ENCODE peak calls at places on chromosome 4, in five cellular contexts. N is HS-5, P is Calu3, Q is psoas muscle, J is H7. O is an unnamed sample.

GRCh38 chr4:165299399-165300060 is 27.9 kb upstream of the MSMO1 start:
- DNase-seq in J (no peak), Q (no peak), P (no peak), N (no peak), O (no peak)

GRCh38 chr4:183098080-183098722 is 856 bp upstream of the WWC2 start:
- DNase-seq in Q (peak), J (peak), N (no peak), P (peak), O (no peak)

GRCh38 chr4:183008492-183008891 is 90.6 kb upstream of the WWC2 start:
- DNase-seq in Q (no peak), N (no peak), J (peak), P (no peak), O (no peak)

GRCh38 chr4:170398228-170398627 is 308.5 kb upstream of the AADAT start:
- DNase-seq in P (no peak), N (no peak), Q (no peak), J (no peak), O (no peak)

GRCh38 chr4:27366424-27366823 is 505.8 kb downstream of the STIM2 start:
- DNase-seq in P (no peak), Q (no peak), N (peak), J (no peak), O (no peak)

GRCh38 chr4:36209941-36210663 is 34.2 kb downstream of the ARAP2 start:
- DNase-seq in J (no peak), Q (no peak), N (no peak), P (no peak), O (no peak)

GRCh38 chr4:122548452-122548851 is 72.4 kb downstream of the IL21 start:
- DNase-seq in J (no peak), N (no peak), P (no peak), Q (no peak), O (no peak)

GRCh38 chr4:132114885-132115284 is 1034.2 kb upstream of the PCDH10 start:
- DNase-seq in N (no peak), J (no peak), Q (no peak), P (no peak), O (no peak)

GRCh38 chr4:183987987-183988392 is 82.9 kb downstream of the STOX2 start:
- DNase-seq in J (peak), Q (peak), N (peak), P (peak), O (peak)

GRCh38 chr4:52588097-52588496 is 71.0 kb downstream of the USP46 start:
- DNase-seq in J (peak), P (peak), Q (no peak), N (no peak), O (peak)

GRCh38 chr4:139735381-139736256 is 70.0 kb downstream of the MGST2 start:
- DNase-seq in P (no peak), N (no peak), Q (peak), J (peak), O (peak)

GRCh38 chr4:76854858-76855257 is 43.1 kb downstream of the SOWAHB start:
- DNase-seq in J (no peak), N (no peak), P (no peak), Q (no peak), O (no peak)

GRCh38 chr4:73252001-73252400 is 6.6 kb downstream of the ANKRD17 start:
- DNase-seq in J (no peak), P (no peak), N (no peak), Q (no peak), O (no peak)

GRCh38 chr4:141425124-141425523 is 204.4 kb downstream of the ZNF330 start:
- DNase-seq in J (no peak), N (peak), P (no peak), Q (no peak), O (no peak)

GRCh38 chr4:37682701-37683401 is 3.3 kb downstream of the RELL1 start:
- DNase-seq in P (no peak), Q (no peak), N (no peak), J (no peak), O (peak)

GRCh38 chr4:149999485-150000074 is 78.7 kb upstream of the DCLK2 start:
- DNase-seq in Q (no peak), J (peak), N (no peak), P (peak), O (peak)

GRCh38 chr4:173014113-173014558 is 154.5 kb upstream of the GALNT7 start:
- DNase-seq in Q (no peak), J (peak), N (no peak), P (peak), O (peak)